ENCODE peak calls at places on chromosome 18, in four cellular contexts. One of them, this sample, is unnamed.

GRCh38 chr18:31555971-31556747 is 35.5 kb upstream of the TTR start:
- DNase-seq in K562: peak
- DNase-seq in HepG2: peak
- DNase-seq in H1: no peak
- DNase-seq in this sample: peak

GRCh38 chr18:13416848-13417247 is 198.3 kb downstream of the LDLRAD4 start:
- DNase-seq in H1: no peak
- DNase-seq in K562: no peak
- DNase-seq in HepG2: peak
- DNase-seq in this sample: no peak

GRCh38 chr18:70981400-70982140 is 692.7 kb downstream of the SOCS6 start:
- DNase-seq in K562: no peak
- DNase-seq in HepG2: no peak
- DNase-seq in H1: no peak
- DNase-seq in this sample: no peak

GRCh38 chr18:37483221-37483971 is 82.2 kb downstream of the CELF4 start:
- DNase-seq in H1: no peak
- DNase-seq in K562: peak
- DNase-seq in HepG2: no peak
- DNase-seq in this sample: no peak

GRCh38 chr18:50590625-50591024 is 30.7 kb downstream of the MAPK4 start:
- DNase-seq in H1: no peak
- DNase-seq in HepG2: no peak
- DNase-seq in K562: no peak
- DNase-seq in this sample: no peak

GRCh38 chr18:36330435-36331049 is 33.0 kb downstream of the FHOD3 start:
- DNase-seq in K562: no peak
- DNase-seq in H1: peak
- DNase-seq in HepG2: no peak
- DNase-seq in this sample: no peak

GRCh38 chr18:42773870-42774269 is 341.6 kb downstream of the RIT2 start:
- DNase-seq in H1: no peak
- DNase-seq in HepG2: no peak
- DNase-seq in K562: no peak
- DNase-seq in this sample: no peak

GRCh38 chr18:45526120-45526841 is 89.0 kb upstream of the SLC14A2 start:
- DNase-seq in H1: no peak
- DNase-seq in K562: no peak
- DNase-seq in HepG2: no peak
- DNase-seq in this sample: no peak

GRCh38 chr18:77167276-77167675 is 34.7 kb upstream of the MBP start:
- DNase-seq in HepG2: no peak
- DNase-seq in H1: no peak
- DNase-seq in K562: no peak
- DNase-seq in this sample: no peak

DNA sequence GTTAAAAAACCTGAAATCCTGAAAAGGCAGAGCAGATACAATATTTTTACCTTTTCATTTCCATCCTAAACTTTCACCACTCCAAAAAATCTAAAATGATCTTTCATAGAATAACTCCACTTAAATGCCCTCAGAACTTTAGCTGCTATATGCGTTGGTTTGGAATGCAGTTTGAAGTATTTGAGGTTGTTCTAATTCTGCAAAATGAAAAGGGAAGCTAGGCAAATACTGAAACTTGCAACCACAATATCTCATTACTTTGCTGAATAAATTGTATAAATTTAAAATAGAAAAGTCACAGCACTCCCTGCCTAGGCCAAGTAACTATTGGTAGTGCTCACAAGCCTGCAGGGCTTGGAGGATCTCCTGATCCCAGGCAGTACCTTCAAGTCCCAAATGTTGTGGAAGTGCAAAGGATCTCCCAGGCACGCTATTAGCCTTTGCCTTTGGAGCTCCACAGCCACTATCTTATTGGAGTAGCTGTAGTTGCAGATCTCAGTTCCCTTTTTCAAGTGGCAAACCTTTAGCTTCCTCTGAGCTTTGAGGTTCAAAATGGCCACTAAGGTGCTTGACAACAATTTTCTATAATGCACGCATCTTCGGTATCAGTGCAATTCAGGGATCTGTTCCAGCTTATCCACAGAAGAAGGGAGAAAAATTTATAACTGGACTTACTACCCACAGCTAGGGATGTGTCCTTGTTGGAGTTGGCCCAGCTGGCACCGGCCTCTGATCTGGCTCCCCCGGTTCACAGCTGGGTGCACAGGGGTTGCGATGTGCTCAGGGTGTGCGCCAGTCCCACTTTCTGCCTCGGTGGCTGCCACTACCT is 43.4 kb upstream of the ANKRD62 start:
- DNase-seq in HepG2: no peak
- DNase-seq in K562: no peak
- DNase-seq in H1: no peak
- DNase-seq in this sample: peak
- TF ChIP-seq SRF in HepG2: no peak
- TF ChIP-seq SRF in K562: no peak
- TF ChIP-seq SRF in H1: no peak
- TF ChIP-seq SRF in this sample: no peak

DNA sequence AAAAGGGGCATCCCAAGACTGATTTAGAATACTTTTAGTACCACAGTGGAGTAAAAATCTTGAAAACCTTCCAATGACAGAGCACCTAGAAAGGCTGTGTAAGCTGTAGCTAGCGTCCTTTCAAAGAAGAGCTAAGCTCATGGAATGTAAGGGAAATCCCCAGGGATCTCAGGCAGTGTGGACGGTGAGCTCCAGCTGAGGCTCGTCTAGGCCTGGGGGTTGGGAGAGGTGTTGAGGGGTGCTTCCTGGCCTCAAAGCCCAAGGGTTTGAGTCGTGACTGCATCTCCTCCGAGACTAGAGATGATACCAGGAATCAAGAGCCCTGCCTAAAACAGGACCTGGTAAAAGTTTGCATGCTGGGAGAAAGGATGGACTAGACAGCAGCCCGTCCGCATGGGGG is 7.6 kb downstream of the CTIF start:
- DNase-seq in K562: no peak
- DNase-seq in H1: no peak
- DNase-seq in HepG2: no peak
- DNase-seq in this sample: no peak
- TF ChIP-seq CBX5 in K562: no peak
- TF ChIP-seq CBX5 in H1: no peak
- TF ChIP-seq CBX5 in HepG2: no peak
- TF ChIP-seq CBX5 in this sample: no peak

GRCh38 chr18:57595347-57595746 is 8.8 kb upstream of the FECH start:
- DNase-seq in HepG2: no peak
- DNase-seq in K562: no peak
- DNase-seq in H1: no peak
- DNase-seq in this sample: no peak
- TF ChIP-seq SRF in HepG2: no peak
- TF ChIP-seq SRF in K562: no peak
- TF ChIP-seq SRF in H1: no peak
- TF ChIP-seq SRF in this sample: no peak

DNA sequence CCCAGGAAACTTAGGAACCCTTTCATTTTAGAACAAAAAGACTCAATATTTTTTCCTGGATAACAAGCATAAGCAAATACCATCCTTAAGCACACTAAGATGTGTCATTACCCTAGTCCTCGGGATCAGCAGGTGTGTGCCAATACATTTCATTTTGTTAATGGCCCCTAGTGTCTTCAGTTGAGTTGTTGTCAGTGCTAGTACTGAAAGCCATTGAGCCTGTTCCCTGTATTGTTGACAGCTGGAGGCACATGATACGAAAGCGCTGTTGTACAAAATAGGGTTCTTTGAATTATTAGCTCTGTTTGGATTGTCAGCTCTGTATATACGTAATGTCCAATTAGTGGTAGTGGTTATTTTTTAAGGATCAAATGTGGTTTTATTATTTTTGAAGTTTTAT is 29.5 kb downstream of the VAPA start:
- DNase-seq in K562: no peak
- DNase-seq in HepG2: no peak
- DNase-seq in H1: no peak
- DNase-seq in this sample: no peak
- TF ChIP-seq CBX5 in K562: no peak
- TF ChIP-seq CBX5 in HepG2: no peak
- TF ChIP-seq CBX5 in H1: no peak
- TF ChIP-seq CBX5 in this sample: no peak

GRCh38 chr18:63619661-63620060 is 24.4 kb downstream of the SERPINB4 start:
- DNase-seq in H1: no peak
- DNase-seq in K562: no peak
- DNase-seq in HepG2: no peak
- DNase-seq in this sample: no peak

GRCh38 chr18:63613420-63613819 is 26.3 kb downstream of the SERPINB13 start:
- DNase-seq in HepG2: no peak
- DNase-seq in H1: no peak
- DNase-seq in K562: no peak
- DNase-seq in this sample: no peak

DNA sequence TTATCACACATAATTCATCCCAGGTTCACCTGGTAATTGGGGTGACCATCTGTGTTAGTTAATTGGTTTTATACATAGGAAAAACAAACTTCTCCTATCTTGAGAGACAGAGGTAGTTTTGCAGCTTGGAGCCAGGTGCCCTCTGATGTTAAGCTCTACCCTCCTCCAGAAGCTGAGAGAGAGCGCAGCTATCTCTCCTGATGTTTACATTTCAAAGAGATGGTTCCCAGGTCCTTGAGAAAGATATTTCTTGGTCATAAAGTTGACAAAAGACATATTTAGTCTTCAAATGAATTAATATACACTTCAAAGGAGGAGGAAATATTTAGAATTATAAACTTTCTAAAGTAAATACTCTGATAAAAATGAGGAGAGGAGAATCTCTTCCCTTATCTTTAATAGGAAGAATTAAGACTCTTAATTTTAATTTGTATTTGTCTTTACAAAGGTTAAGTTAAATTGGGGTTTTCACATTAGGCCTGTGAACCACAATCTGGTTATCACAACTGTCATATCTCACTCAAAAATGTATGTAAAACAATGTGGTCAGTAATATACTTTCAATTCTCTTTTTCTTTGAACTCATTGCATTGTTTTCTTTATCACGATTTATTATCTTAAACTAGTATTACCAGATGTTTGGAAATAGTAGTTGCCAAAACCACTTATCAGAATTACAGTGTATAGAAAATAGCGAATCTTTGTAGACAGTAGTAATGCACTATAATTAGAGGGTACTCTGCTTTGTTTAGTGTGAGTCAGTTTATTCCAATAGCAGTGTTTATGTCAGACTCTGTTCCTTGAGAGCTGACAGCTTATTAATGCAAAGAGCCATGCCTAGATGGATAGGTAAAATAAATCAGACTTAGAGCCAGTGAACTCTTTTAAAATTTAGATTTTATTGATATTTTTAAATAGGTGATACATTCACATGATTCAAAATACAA is 26.7 kb downstream of the SERPINB4 start:
- DNase-seq in K562: no peak
- DNase-seq in H1: no peak
- DNase-seq in HepG2: no peak
- DNase-seq in this sample: no peak
- TF ChIP-seq SRF in K562: no peak
- TF ChIP-seq SRF in H1: no peak
- TF ChIP-seq SRF in HepG2: no peak
- TF ChIP-seq SRF in this sample: no peak

GRCh38 chr18:23722646-23723045 is 33.4 kb downstream of the LAMA3 start:
- DNase-seq in H1: no peak
- DNase-seq in K562: no peak
- DNase-seq in HepG2: no peak
- DNase-seq in this sample: no peak

GRCh38 chr18:23723121-23723520 is 33.9 kb downstream of the LAMA3 start:
- DNase-seq in H1: no peak
- DNase-seq in HepG2: no peak
- DNase-seq in K562: no peak
- DNase-seq in this sample: no peak

GRCh38 chr18:23725827-23726661 is 36.8 kb downstream of the LAMA3 start:
- DNase-seq in K562: no peak
- DNase-seq in HepG2: no peak
- DNase-seq in H1: no peak
- DNase-seq in this sample: no peak

GRCh38 chr18:23727707-23728493 is 38.6 kb downstream of the LAMA3 start:
- DNase-seq in K562: no peak
- DNase-seq in HepG2: no peak
- DNase-seq in H1: no peak
- DNase-seq in this sample: no peak

GRCh38 chr18:23725351-23725750 is 36.1 kb downstream of the LAMA3 start:
- DNase-seq in HepG2: no peak
- DNase-seq in K562: no peak
- DNase-seq in H1: no peak
- DNase-seq in this sample: no peak
- TF ChIP-seq CBX5 in HepG2: no peak
- TF ChIP-seq CBX5 in K562: no peak
- TF ChIP-seq CBX5 in H1: no peak
- TF ChIP-seq CBX5 in this sample: no peak

GRCh38 chr18:58727776-58728500 is 56.7 kb downstream of the MALT1 start:
- DNase-seq in K562: no peak
- DNase-seq in HepG2: no peak
- DNase-seq in H1: no peak
- DNase-seq in this sample: no peak
- TF ChIP-seq SRF in K562: no peak
- TF ChIP-seq SRF in HepG2: no peak
- TF ChIP-seq SRF in H1: no peak
- TF ChIP-seq SRF in this sample: no peak

GRCh38 chr18:55405655-55406373 is 182.2 kb downstream of the TCF4 start:
- DNase-seq in K562: peak
- DNase-seq in HepG2: no peak
- DNase-seq in H1: no peak
- DNase-seq in this sample: no peak
- TF ChIP-seq CBX5 in K562: no peak
- TF ChIP-seq CBX5 in HepG2: no peak
- TF ChIP-seq CBX5 in H1: no peak
- TF ChIP-seq CBX5 in this sample: no peak

GRCh38 chr18:57116598-57117132 is 30.2 kb upstream of the BOD1L2 start:
- DNase-seq in HepG2: no peak
- DNase-seq in H1: no peak
- DNase-seq in K562: no peak
- DNase-seq in this sample: no peak
- TF ChIP-seq SRF in HepG2: no peak
- TF ChIP-seq SRF in H1: no peak
- TF ChIP-seq SRF in K562: no peak
- TF ChIP-seq SRF in this sample: no peak

This sample was measured in GM12878.